ENCODE peak calls at places on chromosome 20, in six cellular contexts. One of them, this sample, is unnamed.
A peak's percentile ranks its signal among the peaks of the same experiment; 100 is the strongest.

GRCh38 chr20:51193066-51193772 is 170.3 kb upstream of the KCNG1 start:
- DNase-seq in HepG2: no peak
- DNase-seq in GM12878: no peak
- DNase-seq in HCT116: no peak
- DNase-seq in K562: no peak
- DNase-seq in H1: no peak
- DNase-seq in this sample: peak; percentile 32

GRCh38 chr20:44552950-44553908 is 29.1 kb upstream of the PKIG start:
- DNase-seq in GM12878: no peak
- DNase-seq in H1: no peak
- DNase-seq in HCT116: no peak
- DNase-seq in HepG2: peak; percentile 39
- DNase-seq in K562: no peak
- DNase-seq in this sample: peak; percentile 92

GRCh38 chr20:45358282-45359068 is 4.5 kb upstream of the SYS1 start:
- DNase-seq in HCT116: no peak
- DNase-seq in H1: no peak
- DNase-seq in HepG2: peak; percentile 64
- DNase-seq in K562: no peak
- DNase-seq in GM12878: no peak
- DNase-seq in this sample: peak; percentile 89

GRCh38 chr20:45892049-45892816 is 1.1 kb downstream of the CTSA start:
- DNase-seq in HCT116: no peak
- DNase-seq in H1: no peak
- DNase-seq in K562: peak; percentile 47
- DNase-seq in GM12878: no peak
- DNase-seq in HepG2: peak; percentile 44
- DNase-seq in this sample: peak; percentile 35

GRCh38 chr20:22925613-22925983 is 109.5 kb upstream of the SSTR4 start:
- DNase-seq in K562: no peak
- DNase-seq in H1: no peak
- DNase-seq in HepG2: no peak
- DNase-seq in GM12878: no peak
- DNase-seq in HCT116: no peak
- DNase-seq in this sample: no peak

GRCh38 chr20:44204156-44204831 is 6.3 kb downstream of the OSER1 start:
- DNase-seq in GM12878: no peak
- DNase-seq in K562: no peak
- DNase-seq in H1: no peak
- DNase-seq in HCT116: peak; percentile 92
- DNase-seq in HepG2: no peak
- DNase-seq in this sample: peak; percentile 84

GRCh38 chr20:46261456-46262253 is 46.6 kb downstream of the CDH22 start:
- DNase-seq in HCT116: no peak
- DNase-seq in K562: no peak
- DNase-seq in HepG2: no peak
- DNase-seq in H1: no peak
- DNase-seq in GM12878: no peak
- DNase-seq in this sample: no peak

GRCh38 chr20:41359541-41360011 is 7.0 kb downstream of the EMILIN3 start:
- DNase-seq in HCT116: no peak
- DNase-seq in HepG2: no peak
- DNase-seq in K562: no peak
- DNase-seq in H1: no peak
- DNase-seq in GM12878: no peak
- DNase-seq in this sample: no peak

GRCh38 chr20:4797275-4797674 is 75.6 kb downstream of the PRND start:
- DNase-seq in H1: no peak
- DNase-seq in K562: no peak
- DNase-seq in HCT116: no peak
- DNase-seq in HepG2: no peak
- DNase-seq in GM12878: no peak
- DNase-seq in this sample: no peak

GRCh38 chr20:45459606-45460005 is 9.9 kb upstream of the WFDC2 start:
- DNase-seq in GM12878: no peak
- DNase-seq in H1: no peak
- DNase-seq in HepG2: no peak
- DNase-seq in K562: peak; percentile 48
- DNase-seq in HCT116: no peak
- DNase-seq in this sample: no peak

GRCh38 chr20:13610205-13610604 is 28.5 kb downstream of the TASP1 start:
- DNase-seq in H1: no peak
- DNase-seq in HepG2: peak; percentile 41
- DNase-seq in HCT116: no peak
- DNase-seq in K562: peak; percentile 8
- DNase-seq in GM12878: no peak
- DNase-seq in this sample: no peak

GRCh38 chr20:21493049-21493448 is 20.8 kb downstream of the NKX2-2 start:
- DNase-seq in K562: no peak
- DNase-seq in HCT116: no peak
- DNase-seq in HepG2: no peak
- DNase-seq in GM12878: no peak
- DNase-seq in H1: no peak
- DNase-seq in this sample: no peak

GRCh38 chr20:54486583-54486982 is 11.2 kb downstream of the DOK5 start:
- DNase-seq in H1: no peak
- DNase-seq in HepG2: no peak
- DNase-seq in HCT116: no peak
- DNase-seq in K562: no peak
- DNase-seq in GM12878: no peak
- DNase-seq in this sample: no peak

GRCh38 chr20:16491277-16491912 is 81.9 kb downstream of the KIF16B start:
- DNase-seq in K562: no peak
- DNase-seq in GM12878: peak; percentile 1
- DNase-seq in HepG2: no peak
- DNase-seq in HCT116: no peak
- DNase-seq in H1: no peak
- DNase-seq in this sample: no peak

GRCh38 chr20:11716239-11716944 is 201.3 kb upstream of the BTBD3 start:
- DNase-seq in H1: peak; percentile 33
- DNase-seq in K562: no peak
- DNase-seq in GM12878: no peak
- DNase-seq in HepG2: peak; percentile 62
- DNase-seq in HCT116: peak; percentile 65
- DNase-seq in this sample: peak; percentile 36

GRCh38 chr20:23100021-23100753 is 14.1 kb upstream of the CD93 start:
- DNase-seq in H1: no peak
- DNase-seq in GM12878: no peak
- DNase-seq in HepG2: no peak
- DNase-seq in K562: no peak
- DNase-seq in HCT116: no peak
- DNase-seq in this sample: no peak

GRCh38 chr20:45052698-45053440 is 48.1 kb downstream of the KCNS1 start:
- DNase-seq in H1: no peak
- DNase-seq in GM12878: peak; percentile 55
- DNase-seq in K562: no peak
- DNase-seq in HepG2: no peak
- DNase-seq in HCT116: no peak
- DNase-seq in this sample: no peak

GRCh38 chr20:142290-142689 is at the start of gene DEFB126:
- DNase-seq in HepG2: no peak
- DNase-seq in HCT116: no peak
- DNase-seq in K562: no peak
- DNase-seq in GM12878: no peak
- DNase-seq in H1: no peak
- DNase-seq in this sample: no peak

GRCh38 chr20:38304845-38305447 is 990 bp downstream of the BPI start:
- DNase-seq in HCT116: peak; percentile 4
- DNase-seq in GM12878: no peak
- DNase-seq in H1: peak; percentile 10
- DNase-seq in K562: peak; percentile 49
- DNase-seq in HepG2: peak; percentile 31
- DNase-seq in this sample: peak; percentile 30

GRCh38 chr20:64041781-64042771 is 6.1 kb downstream of the C20orf204 start:
- DNase-seq in HepG2: no peak
- DNase-seq in H1: no peak
- DNase-seq in GM12878: no peak
- DNase-seq in K562: peak; percentile 58
- DNase-seq in HCT116: no peak
- DNase-seq in this sample: peak; percentile 73

GRCh38 chr20:1345030-1345755 is 16.3 kb upstream of the SDCBP2 start:
- DNase-seq in HepG2: no peak
- DNase-seq in K562: no peak
- DNase-seq in HCT116: no peak
- DNase-seq in GM12878: no peak
- DNase-seq in H1: no peak
- DNase-seq in this sample: no peak

GRCh38 chr20:4813076-4813838 is 91.5 kb downstream of the PRND start:
- DNase-seq in HCT116: no peak
- DNase-seq in K562: no peak
- DNase-seq in HepG2: no peak
- DNase-seq in GM12878: peak; percentile 43
- DNase-seq in H1: no peak
- DNase-seq in this sample: peak; percentile 40

GRCh38 chr20:61251529-61252393 is at the start of gene CDH4:
- DNase-seq in GM12878: no peak
- DNase-seq in H1: no peak
- DNase-seq in HepG2: no peak
- DNase-seq in HCT116: no peak
- DNase-seq in K562: no peak
- DNase-seq in this sample: no peak

GRCh38 chr20:47535088-47535487 is 33.4 kb downstream of the NCOA3 start:
- DNase-seq in GM12878: no peak
- DNase-seq in H1: peak; percentile 50
- DNase-seq in K562: no peak
- DNase-seq in HepG2: peak; percentile 41
- DNase-seq in HCT116: no peak
- DNase-seq in this sample: no peak

GRCh38 chr20:46333136-46333991 is 25.1 kb upstream of the CDH22 start:
- DNase-seq in GM12878: no peak
- DNase-seq in H1: no peak
- DNase-seq in HepG2: no peak
- DNase-seq in K562: no peak
- DNase-seq in HCT116: no peak
- DNase-seq in this sample: no peak

GRCh38 chr20:37305839-37306238 is 16.4 kb downstream of the MANBAL start:
- DNase-seq in GM12878: no peak
- DNase-seq in HepG2: no peak
- DNase-seq in K562: no peak
- DNase-seq in H1: no peak
- DNase-seq in HCT116: no peak
- DNase-seq in this sample: no peak

GRCh38 chr20:37302981-37303380 is 13.5 kb downstream of the MANBAL start:
- DNase-seq in H1: no peak
- DNase-seq in K562: no peak
- DNase-seq in HCT116: no peak
- DNase-seq in HepG2: no peak
- DNase-seq in GM12878: no peak
- DNase-seq in this sample: no peak

GRCh38 chr20:37305079-37305478 is 15.6 kb downstream of the MANBAL start:
- DNase-seq in K562: no peak
- DNase-seq in HepG2: no peak
- DNase-seq in HCT116: no peak
- DNase-seq in H1: no peak
- DNase-seq in GM12878: no peak
- DNase-seq in this sample: no peak

GRCh38 chr20:37301120-37301519 is 11.7 kb downstream of the MANBAL start:
- DNase-seq in HepG2: no peak
- DNase-seq in GM12878: no peak
- DNase-seq in HCT116: no peak
- DNase-seq in K562: no peak
- DNase-seq in H1: no peak
- DNase-seq in this sample: no peak

DNA sequence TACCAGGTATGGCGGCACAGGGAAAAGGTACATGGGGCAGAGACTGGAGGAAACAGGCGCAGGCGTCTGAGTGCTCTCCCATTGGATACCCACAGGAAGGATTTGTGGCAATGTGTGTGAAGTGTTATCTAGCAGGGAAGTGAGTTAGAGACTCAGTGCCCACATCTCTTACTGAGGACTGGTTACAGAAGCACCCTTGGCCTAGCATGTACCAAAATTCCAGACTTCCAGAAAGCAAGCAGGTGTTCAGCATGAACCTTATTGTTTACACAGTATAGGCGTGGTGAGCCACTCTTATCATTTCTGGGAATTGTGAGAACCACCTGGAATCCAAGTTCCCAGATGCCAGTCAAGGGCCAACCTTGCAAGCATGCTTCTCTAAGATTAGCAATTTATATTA is 14.2 kb downstream of the MANBAL start:
- DNase-seq in HepG2: no peak
- DNase-seq in GM12878: no peak
- DNase-seq in H1: no peak
- DNase-seq in HCT116: no peak
- DNase-seq in K562: no peak
- DNase-seq in this sample: no peak
- H3K79me2 ChIP-seq in HepG2: peaks cover 2% of the 10 kb centered on the region
- H3K79me2 ChIP-seq in GM12878: peaks cover 32% of the 10 kb centered on the region
- H3K79me2 ChIP-seq in H1: no peaks in the 10 kb centered on the region
- H3K79me2 ChIP-seq in HCT116: peaks cover 59% of the 10 kb centered on the region
- H3K79me2 ChIP-seq in K562: peaks cover 14% of the 10 kb centered on the region
- H3K79me2 ChIP-seq in this sample: peaks cover 10% of the 10 kb centered on the region

GRCh38 chr20:34825530-34826362 is at the start of gene NCOA6:
- DNase-seq in HepG2: peak; percentile 76
- DNase-seq in HCT116: peak; percentile 50
- DNase-seq in K562: peak; percentile 94
- DNase-seq in H1: peak; percentile 13
- DNase-seq in GM12878: no peak
- DNase-seq in this sample: peak; percentile 59
- TF ChIP-seq POLR2A in HepG2: peak; percentile 77
- TF ChIP-seq POLR2A in HCT116: peak; percentile 63
- TF ChIP-seq POLR2A in K562: peak; percentile 88
- TF ChIP-seq POLR2A in H1: no peak
- TF ChIP-seq POLR2A in GM12878: peak; percentile 70
- TF ChIP-seq POLR2A in this sample: peak; percentile 35

GRCh38 chr20:10571313-10571815 is 102.4 kb downstream of the JAG1 start:
- DNase-seq in HCT116: no peak
- DNase-seq in GM12878: no peak
- DNase-seq in K562: no peak
- DNase-seq in H1: no peak
- DNase-seq in HepG2: no peak
- DNase-seq in this sample: no peak
- TF ChIP-seq POLR2AphosphoS5 in HCT116: no peak
- TF ChIP-seq POLR2AphosphoS5 in GM12878: no peak
- TF ChIP-seq POLR2AphosphoS5 in K562: no peak
- TF ChIP-seq POLR2AphosphoS5 in H1: no peak
- TF ChIP-seq POLR2AphosphoS5 in HepG2: no peak
- TF ChIP-seq POLR2AphosphoS5 in this sample: no peak

GRCh38 chr20:62944184-62944583 is 6.2 kb downstream of the GID8 start:
- DNase-seq in HCT116: no peak
- DNase-seq in HepG2: no peak
- DNase-seq in H1: no peak
- DNase-seq in GM12878: no peak
- DNase-seq in K562: no peak
- DNase-seq in this sample: no peak

GRCh38 chr20:62942456-62942855 is 4.5 kb downstream of the GID8 start:
- DNase-seq in HepG2: no peak
- DNase-seq in HCT116: no peak
- DNase-seq in K562: no peak
- DNase-seq in GM12878: no peak
- DNase-seq in H1: no peak
- DNase-seq in this sample: no peak

GRCh38 chr20:62944746-62945145 is 6.8 kb downstream of the GID8 start:
- DNase-seq in K562: no peak
- DNase-seq in HCT116: no peak
- DNase-seq in GM12878: no peak
- DNase-seq in H1: no peak
- DNase-seq in HepG2: no peak
- DNase-seq in this sample: no peak

GRCh38 chr20:62941792-62942191 is 3.8 kb downstream of the GID8 start:
- DNase-seq in GM12878: no peak
- DNase-seq in H1: no peak
- DNase-seq in HCT116: no peak
- DNase-seq in HepG2: no peak
- DNase-seq in K562: no peak
- DNase-seq in this sample: no peak

GRCh38 chr20:62943396-62943795 is 5.4 kb downstream of the GID8 start:
- DNase-seq in GM12878: no peak
- DNase-seq in HepG2: no peak
- DNase-seq in HCT116: no peak
- DNase-seq in K562: no peak
- DNase-seq in H1: no peak
- DNase-seq in this sample: no peak
- H3K79me2 ChIP-seq in GM12878: peaks cover 31% of the 10 kb centered on the region
- H3K79me2 ChIP-seq in HepG2: peaks cover 43% of the 10 kb centered on the region
- H3K79me2 ChIP-seq in HCT116: peaks cover 52% of the 10 kb centered on the region
- H3K79me2 ChIP-seq in K562: peaks cover 37% of the 10 kb centered on the region
- H3K79me2 ChIP-seq in H1: peaks cover 26% of the 10 kb centered on the region
- H3K79me2 ChIP-seq in this sample: peaks cover 35% of the 10 kb centered on the region